ENCODE peak calls at places on chromosomes 6 and 20, in four cellular contexts. N is naive B cell; M is activated CD8-positive, alpha-beta T cell treated with anti-CD3 and anti-CD28 coated beads for 36 hours; O is Right ventricle myocardium superior. Q is an unnamed sample.

GRCh38 chr6:116662186-116662585 is 6.4 kb downstream of the ZUP1 start:
- ATAC-seq in N (no peak), M (peak), O (no peak), Q (peak)

GRCh38 chr6:143232849-143233248 is 172.2 kb downstream of the AIG1 start:
- ATAC-seq in N (no peak), M (peak), O (peak), Q (no peak)

GRCh38 chr20:13220194-13220856 is 749 bp upstream of the ISM1 start:
- ATAC-seq in N (no peak), M (peak), O (peak), Q (peak)

GRCh38 chr6:165663736-165664552 is 903 bp upstream of the PDE10A start:
- ATAC-seq in N (no peak), M (no peak), O (peak), Q (no peak)

GRCh38 chr6:114998492-114998891 is 655.7 kb upstream of the HS3ST5 start:
- ATAC-seq in N (no peak), M (no peak), O (no peak), Q (no peak)

GRCh38 chr6:13261464-13261994 is 66.8 kb downstream of the TBC1D7 start:
- ATAC-seq in N (peak), M (peak), O (peak), Q (no peak)

GRCh38 chr20:43736588-43737091 is 9.8 kb upstream of the GTSF1L start:
- ATAC-seq in N (peak), M (peak), O (no peak), Q (peak)

GRCh38 chr6:47041741-47042140 is 391 bp downstream of the ADGRF1 start:
- ATAC-seq in N (no peak), M (no peak), O (no peak), Q (no peak)

GRCh38 chr20:10761786-10762185 is 88.0 kb upstream of the JAG1 start:
- ATAC-seq in N (no peak), M (no peak), O (no peak), Q (no peak)

GRCh38 chr6:155432293-155432692 is 23.3 kb downstream of the NOX3 start:
- ATAC-seq in N (no peak), M (peak), O (no peak), Q (peak)

GRCh38 chr6:157848693-157849092 is 25.6 kb downstream of the SNX9 start:
- ATAC-seq in N (no peak), M (no peak), O (no peak), Q (no peak)